ENCODE peak calls at places on chromosomes 3 and 15, in six cellular contexts. O is NAMALWA; D is SW 1271; X is fibroblast of lung; M is uterus; W is activated CD4-positive, alpha-beta T cell treated with anti-CD3 and anti-CD28 coated beads, Interleukin-2, amount 50 U/mL, for 48 hours. V is an unnamed sample.

GRCh38 chr3:62252614-62253147 is 120.7 kb downstream of the FEZF2 start:
- DNase-seq in O (no peak), D (no peak), X (peak), M (no peak), W (no peak), V (no peak)

GRCh38 chr15:90592144-90592887 is 62.6 kb downstream of the CRTC3 start:
- DNase-seq in O (no peak), D (no peak), X (peak), M (no peak), W (no peak), V (no peak)

GRCh38 chr3:4292301-4292700 is 10.9 kb upstream of the SETMAR start:
- DNase-seq in O (no peak), D (no peak), X (no peak), M (no peak), W (no peak), V (no peak)

GRCh38 chr3:177224406-177224805 is 27.1 kb upstream of the TBL1XR1 start:
- DNase-seq in O (no peak), D (no peak), X (no peak), M (no peak), W (no peak), V (no peak)

GRCh38 chr3:119084371-119085069 is 49.9 kb upstream of the IGSF11 start:
- DNase-seq in O (no peak), D (no peak), X (no peak), M (no peak), W (no peak), V (no peak)

GRCh38 chr3:102718651-102719050 is 283.8 kb downstream of the ZPLD1 start:
- DNase-seq in O (no peak), D (no peak), X (no peak), M (no peak), W (no peak), V (no peak)

GRCh38 chr15:63554337-63554927 is 42.8 kb upstream of the FBXL22 start:
- DNase-seq in O (no peak), D (no peak), X (peak), M (no peak), W (no peak), V (no peak)

GRCh38 chr3:112640333-112640863 is 545 bp downstream of the CCDC80 start:
- DNase-seq in O (peak), D (no peak), X (peak), M (peak), W (no peak), V (peak)

GRCh38 chr3:102161362-102162006 is 273.3 kb upstream of the ZPLD1 start:
- DNase-seq in O (no peak), D (no peak), X (no peak), M (no peak), W (no peak), V (no peak)

GRCh38 chr3:125434582-125435011 is 59.5 kb upstream of the ZNF148 start:
- DNase-seq in O (no peak), D (no peak), X (no peak), M (no peak), W (peak), V (no peak)